ENCODE peak calls at places on chromosomes 2 and 18, in four cellular contexts. C is HepG2, Z is H1, T is GM12878. D is an unnamed sample.

GRCh38 chr18:77044866-77045664 is 87.5 kb downstream of the MBP start:
- DNase-seq in C (no peak), Z (no peak), T (no peak), D (no peak)

GRCh38 chr2:211085056-211085680 is 528.8 kb downstream of the CPS1 start:
- DNase-seq in C (peak), Z (no peak), T (no peak), D (no peak)

GRCh38 chr2:67871696-67872320 is 191.0 kb downstream of the C1D start:
- DNase-seq in C (no peak), Z (no peak), T (no peak), D (no peak)

GRCh38 chr18:36325846-36326245 is 28.3 kb downstream of the FHOD3 start:
- DNase-seq in C (no peak), Z (no peak), T (no peak), D (no peak)

GRCh38 chr2:96527990-96528679 is 8.4 kb upstream of the ARID5A start:
- DNase-seq in C (no peak), Z (no peak), T (peak), D (no peak)

GRCh38 chr2:69575926-69576325 is 67.6 kb downstream of the AAK1 start:
- DNase-seq in C (no peak), Z (no peak), T (no peak), D (no peak)

GRCh38 chr2:177075254-177075653 is 137.3 kb upstream of the HNRNPA3 start:
- DNase-seq in C (no peak), Z (no peak), T (no peak), D (no peak)

GRCh38 chr2:108165750-108166149 is 74.0 kb upstream of the SULT1C3 start:
- DNase-seq in C (no peak), Z (no peak), T (no peak), D (no peak)

GRCh38 chr2:66696374-66696773 is 261.4 kb downstream of the MEIS1 start:
- DNase-seq in C (no peak), Z (no peak), T (no peak), D (no peak)

GRCh38 chr18:45085916-45086624 is 405.4 kb downstream of the SETBP1 start:
- DNase-seq in C (no peak), Z (no peak), T (no peak), D (no peak)

GRCh38 chr2:210318891-210319290 is 3.9 kb upstream of the MYL1 start:
- DNase-seq in C (no peak), Z (no peak), T (no peak), D (no peak)

GRCh38 chr2:162022290-162022945 is 51.6 kb downstream of the DPP4 start:
- DNase-seq in C (peak), Z (no peak), T (no peak), D (no peak)

GRCh38 chr2:118527571-118527970 is 319.9 kb downstream of the EN1 start:
- DNase-seq in C (no peak), Z (no peak), T (no peak), D (no peak)

GRCh38 chr2:143575340-143575739 is 446.1 kb downstream of the ARHGAP15 start:
- DNase-seq in C (no peak), Z (no peak), T (no peak), D (peak)

GRCh38 chr18:76134631-76135030 is 360.4 kb downstream of the ZNF516 start:
- DNase-seq in C (no peak), Z (no peak), T (no peak), D (no peak)

GRCh38 chr18:57813245-57813644 is 10.1 kb upstream of the ATP8B1 start:
- DNase-seq in C (peak), Z (no peak), T (no peak), D (no peak)

GRCh38 chr2:142582317-142582716 is 295.1 kb upstream of the KYNU start:
- DNase-seq in C (no peak), Z (no peak), T (no peak), D (no peak)

GRCh38 chr2:84965827-84966226 is 5.1 kb upstream of the KCMF1 start:
- DNase-seq in C (no peak), Z (no peak), T (no peak), D (no peak)

GRCh38 chr2:8548065-8548870 is 133.6 kb upstream of the ID2 start:
- DNase-seq in C (no peak), Z (no peak), T (no peak), D (no peak)

GRCh38 chr2:129757915-129758421 is 221.5 kb upstream of the RAB6C start:
- DNase-seq in C (no peak), Z (peak), T (no peak), D (peak)

DNA sequence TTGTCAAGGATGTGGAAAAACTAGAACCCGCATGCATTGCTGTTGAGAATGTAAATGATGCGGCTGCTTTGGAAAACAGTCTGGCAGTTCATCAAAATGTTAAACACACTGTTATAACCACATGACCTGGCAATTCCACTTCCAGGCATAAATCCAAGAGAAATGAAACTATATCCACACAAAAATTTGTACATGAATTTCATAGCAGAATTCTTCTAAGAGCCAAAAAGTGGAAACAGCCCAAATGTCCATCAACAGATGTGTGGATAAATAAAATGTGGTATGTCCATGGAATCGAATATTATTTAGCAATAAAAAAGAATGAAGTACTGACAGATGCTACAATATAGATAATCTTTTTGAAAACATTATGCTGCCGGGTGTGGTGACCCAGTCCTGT is 32.1 kb downstream of the ERCC3 start:
- DNase-seq in C (no peak), Z (no peak), T (no peak), D (no peak)
- H3K4me3 ChIP-seq in C (no peak), Z (no peak), T (no peak), D (no peak)

DNA sequence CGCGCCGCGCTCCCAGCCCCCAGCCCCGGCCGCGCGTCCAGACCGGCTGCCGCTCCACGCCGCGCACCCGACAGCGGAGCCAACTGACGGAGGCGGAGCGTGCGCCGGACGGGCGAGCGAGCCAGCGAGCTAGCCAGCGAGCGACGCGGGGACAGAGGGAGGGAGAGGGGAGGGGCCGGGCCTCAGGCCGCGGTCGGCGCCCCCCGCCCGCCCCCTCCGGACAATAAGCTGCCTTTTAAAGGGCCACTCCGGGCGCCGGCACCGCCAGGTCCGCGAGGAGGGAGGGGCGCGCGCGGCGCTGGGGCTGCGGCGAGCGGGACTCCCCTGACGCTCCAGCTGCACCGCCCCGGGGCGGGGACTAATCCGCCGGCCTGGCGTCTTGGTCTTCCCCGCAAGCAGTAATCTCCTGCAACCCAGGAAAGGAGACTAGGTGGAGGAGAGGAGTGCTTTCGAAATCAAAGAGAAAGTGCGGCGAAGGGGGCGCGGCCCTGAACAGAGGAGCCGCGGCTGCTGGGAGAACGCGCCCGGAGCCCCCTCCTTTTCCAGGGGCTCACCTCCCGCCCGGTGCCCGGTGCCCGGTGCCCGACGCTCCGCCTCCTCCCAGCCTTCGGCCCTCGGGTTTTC is at the start of gene BIN1:
- DNase-seq in C (peak), Z (peak), T (no peak), D (no peak)
- TF ChIP-seq YY1 in C (no peak), Z (no peak), T (no peak), D (no peak)

GRCh38 chr2:18522484-18523146 is 37.8 kb downstream of the RDH14 start:
- DNase-seq in C (no peak), Z (no peak), T (no peak), D (no peak)
- TF ChIP-seq SUZ12 in C (no peak), Z (no peak), T (no peak), D (no peak)

GRCh38 chr2:131154647-131155046 is 49.5 kb downstream of the PLEKHB2 start:
- DNase-seq in C (no peak), Z (no peak), T (no peak), D (no peak)

GRCh38 chr2:131153529-131153928 is 48.4 kb downstream of the PLEKHB2 start:
- DNase-seq in C (no peak), Z (no peak), T (no peak), D (no peak)

GRCh38 chr2:131151398-131151797 is 46.3 kb downstream of the PLEKHB2 start:
- DNase-seq in C (no peak), Z (no peak), T (no peak), D (no peak)

GRCh38 chr2:131154071-131154531 is 49.0 kb downstream of the PLEKHB2 start:
- DNase-seq in C (peak), Z (no peak), T (peak), D (peak)

GRCh38 chr2:131152065-131152464 is 46.9 kb downstream of the PLEKHB2 start:
- DNase-seq in C (no peak), Z (no peak), T (no peak), D (no peak)
- H3K4me3 ChIP-seq in C (no peak), Z (no peak), T (no peak), D (no peak)

DNA sequence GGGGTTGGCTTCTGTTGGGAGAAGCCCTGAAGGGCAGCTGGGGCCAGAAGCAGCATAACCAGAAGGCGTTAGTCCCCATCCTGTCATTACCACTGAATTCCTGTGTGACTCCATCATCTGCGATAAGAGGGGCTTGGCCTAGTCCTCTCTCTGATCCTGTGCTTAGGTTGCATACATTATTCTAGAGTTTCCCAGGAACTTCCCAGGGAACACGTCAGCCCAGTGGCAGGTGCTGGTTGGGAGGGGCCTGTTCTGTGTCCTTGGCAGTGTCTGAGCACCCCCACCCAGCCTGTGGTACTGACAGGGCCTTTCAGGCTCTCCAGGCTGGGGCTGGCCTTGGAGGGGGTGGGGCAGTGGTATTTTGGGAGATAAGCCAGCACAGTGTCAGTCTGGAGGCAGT is 4.5 kb upstream of the TOGARAM2 start:
- DNase-seq in C (peak), Z (no peak), T (no peak), D (no peak)
- TF ChIP-seq YY1 in C (no peak), Z (no peak), T (no peak), D (no peak)

DNA sequence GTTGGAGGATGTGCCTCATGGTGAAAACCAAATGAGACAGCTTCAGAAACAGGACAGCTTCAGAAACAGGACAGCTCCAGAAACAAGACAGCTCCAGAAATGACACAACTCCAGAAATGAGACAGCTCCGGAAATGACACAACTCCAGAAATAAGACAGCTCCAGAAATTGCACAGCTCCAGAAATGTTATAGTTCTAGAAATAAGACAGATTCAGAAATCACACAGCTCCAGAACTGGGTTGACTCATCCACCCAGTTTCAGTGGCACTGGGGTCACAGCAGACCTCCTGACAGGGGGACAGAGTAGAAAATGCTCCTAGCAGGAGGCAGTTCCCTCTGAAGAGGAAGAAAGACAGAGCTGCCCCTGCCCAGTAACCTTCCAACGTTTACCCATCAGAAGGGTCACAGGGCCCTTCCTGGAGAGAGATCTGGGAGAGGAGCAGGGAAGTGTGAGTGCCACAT is 26.9 kb upstream of the COL6A3 start:
- DNase-seq in C (no peak), Z (no peak), T (no peak), D (no peak)
- TF ChIP-seq SUZ12 in C (no peak), Z (no peak), T (no peak), D (no peak)

GRCh38 chr18:8910843-8911242 is 191.7 kb upstream of the NDUFV2 start:
- DNase-seq in C (no peak), Z (no peak), T (no peak), D (no peak)
- H3K4me3 ChIP-seq in C (no peak), Z (no peak), T (no peak), D (no peak)

DNA sequence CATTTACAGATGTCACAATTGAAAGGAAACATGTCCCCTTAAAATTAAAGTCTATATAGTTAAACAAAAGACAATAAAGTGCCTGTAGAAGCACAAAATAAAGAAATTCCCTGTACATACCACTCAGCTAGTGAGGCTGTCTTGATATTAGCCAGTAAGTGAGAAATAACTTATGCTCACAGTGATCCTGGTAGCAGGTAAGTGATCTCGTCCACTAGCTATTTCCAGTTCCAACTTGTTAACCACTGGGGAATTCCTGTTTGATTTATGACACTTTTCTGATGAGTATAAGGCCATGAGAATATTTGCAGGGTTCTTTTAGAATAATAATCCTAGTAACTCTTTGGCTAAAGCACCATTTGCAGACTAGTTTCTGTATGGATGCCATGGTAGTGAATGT is 127.9 kb upstream of the PGAP1 start:
- DNase-seq in C (no peak), Z (no peak), T (no peak), D (no peak)
- TF ChIP-seq YY1 in C (no peak), Z (no peak), T (no peak), D (no peak)

DNA sequence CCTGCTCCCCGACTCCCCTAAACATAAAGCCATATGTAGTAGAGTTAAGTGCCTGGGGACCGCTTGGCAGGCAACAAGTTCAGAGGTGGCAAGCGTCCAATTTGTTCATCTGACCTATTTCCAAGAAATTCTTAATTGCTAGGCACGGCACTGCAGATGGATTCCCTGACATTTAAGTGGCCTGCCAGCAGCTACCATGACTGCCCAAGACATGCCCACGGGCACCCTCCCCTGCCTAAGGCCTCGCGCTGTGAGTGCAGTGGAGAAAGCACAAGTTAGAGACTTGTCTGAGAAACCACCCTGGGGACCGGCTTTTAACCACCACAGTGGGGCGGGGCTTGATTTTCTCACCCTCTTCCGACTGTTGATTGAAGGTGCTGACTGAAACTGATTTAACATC is 163.5 kb upstream of the ACAA2 start:
- DNase-seq in C (no peak), Z (no peak), T (no peak), D (no peak)
- TF ChIP-seq SUZ12 in C (no peak), Z (no peak), T (no peak), D (no peak)